ENCODE peak calls at places on chromosomes 16 and 17, in eight cellular contexts. One of them, this sample, is unnamed.

GRCh38 chr16:87780385-87780989 is 14.7 kb upstream of the KLHDC4 start:
- DNase-seq in transverse colon: peak
- DNase-seq in endothelial cell of umbilical vein: peak
- DNase-seq in Panc1: no peak
- DNase-seq in sigmoid colon: no peak
- DNase-seq in esophagus muscularis mucosa: no peak
- DNase-seq in HL-60: peak
- DNase-seq in breast epithelium: no peak
- DNase-seq in this sample: no peak

GRCh38 chr16:78192734-78193133 is 93.3 kb downstream of the WWOX start:
- DNase-seq in transverse colon: no peak
- DNase-seq in endothelial cell of umbilical vein: no peak
- DNase-seq in Panc1: no peak
- DNase-seq in sigmoid colon: no peak
- DNase-seq in esophagus muscularis mucosa: peak
- DNase-seq in HL-60: no peak
- DNase-seq in breast epithelium: no peak
- DNase-seq in this sample: no peak

GRCh38 chr17:28727727-28728363 is 743 bp upstream of the NEK8 start:
- DNase-seq in transverse colon: peak
- DNase-seq in endothelial cell of umbilical vein: peak
- DNase-seq in Panc1: no peak
- DNase-seq in sigmoid colon: peak
- DNase-seq in esophagus muscularis mucosa: no peak
- DNase-seq in HL-60: peak
- DNase-seq in breast epithelium: peak
- DNase-seq in this sample: peak

GRCh38 chr17:80227666-80228065 is 7.4 kb downstream of the SLC26A11 start:
- DNase-seq in transverse colon: no peak
- DNase-seq in endothelial cell of umbilical vein: no peak
- DNase-seq in Panc1: no peak
- DNase-seq in sigmoid colon: no peak
- DNase-seq in esophagus muscularis mucosa: no peak
- DNase-seq in HL-60: no peak
- DNase-seq in breast epithelium: no peak
- DNase-seq in this sample: no peak

GRCh38 chr16:83098536-83098935 is 471.8 kb downstream of the CDH13 start:
- DNase-seq in transverse colon: no peak
- DNase-seq in endothelial cell of umbilical vein: no peak
- DNase-seq in Panc1: no peak
- DNase-seq in sigmoid colon: no peak
- DNase-seq in esophagus muscularis mucosa: no peak
- DNase-seq in HL-60: no peak
- DNase-seq in breast epithelium: no peak
- DNase-seq in this sample: no peak

GRCh38 chr17:82388223-82388921 is 16.8 kb downstream of the UTS2R start:
- DNase-seq in transverse colon: peak
- DNase-seq in endothelial cell of umbilical vein: no peak
- DNase-seq in Panc1: no peak
- DNase-seq in sigmoid colon: no peak
- DNase-seq in esophagus muscularis mucosa: no peak
- DNase-seq in HL-60: no peak
- DNase-seq in breast epithelium: no peak
- DNase-seq in this sample: no peak

GRCh38 chr17:81537343-81537855 is 9.2 kb downstream of the FSCN2 start:
- DNase-seq in transverse colon: peak
- DNase-seq in endothelial cell of umbilical vein: no peak
- DNase-seq in Panc1: no peak
- DNase-seq in sigmoid colon: no peak
- DNase-seq in esophagus muscularis mucosa: no peak
- DNase-seq in HL-60: no peak
- DNase-seq in breast epithelium: no peak
- DNase-seq in this sample: no peak

GRCh38 chr16:10949424-10949970 is 5.1 kb downstream of the CLEC16A start:
- DNase-seq in transverse colon: peak
- DNase-seq in endothelial cell of umbilical vein: no peak
- DNase-seq in Panc1: no peak
- DNase-seq in sigmoid colon: no peak
- DNase-seq in esophagus muscularis mucosa: no peak
- DNase-seq in HL-60: peak
- DNase-seq in breast epithelium: no peak
- DNase-seq in this sample: no peak

GRCh38 chr17:77437017-77437416 is 296.2 kb downstream of the SEC14L1 start:
- DNase-seq in transverse colon: peak
- DNase-seq in endothelial cell of umbilical vein: no peak
- DNase-seq in Panc1: no peak
- DNase-seq in sigmoid colon: peak
- DNase-seq in esophagus muscularis mucosa: no peak
- DNase-seq in HL-60: peak
- DNase-seq in breast epithelium: no peak
- DNase-seq in this sample: no peak

GRCh38 chr16:4536391-4537106 is 2.0 kb downstream of the CDIP1 start:
- DNase-seq in transverse colon: no peak
- DNase-seq in endothelial cell of umbilical vein: no peak
- DNase-seq in Panc1: no peak
- DNase-seq in sigmoid colon: no peak
- DNase-seq in esophagus muscularis mucosa: no peak
- DNase-seq in HL-60: no peak
- DNase-seq in breast epithelium: no peak
- DNase-seq in this sample: no peak

GRCh38 chr17:61251939-61252865 is 147.4 kb upstream of the TBX2 start:
- DNase-seq in transverse colon: peak
- DNase-seq in endothelial cell of umbilical vein: peak
- DNase-seq in Panc1: no peak
- DNase-seq in sigmoid colon: peak
- DNase-seq in esophagus muscularis mucosa: peak
- DNase-seq in HL-60: peak
- DNase-seq in breast epithelium: peak
- DNase-seq in this sample: peak

GRCh38 chr16:830107-830870 is 29.8 kb upstream of the GNG13 start:
- DNase-seq in transverse colon: no peak
- DNase-seq in endothelial cell of umbilical vein: no peak
- DNase-seq in Panc1: no peak
- DNase-seq in sigmoid colon: no peak
- DNase-seq in esophagus muscularis mucosa: no peak
- DNase-seq in HL-60: no peak
- DNase-seq in breast epithelium: no peak
- DNase-seq in this sample: no peak

GRCh38 chr17:57255776-57256681 is at the start of gene MSI2:
- DNase-seq in transverse colon: peak
- DNase-seq in endothelial cell of umbilical vein: peak
- DNase-seq in Panc1: no peak
- DNase-seq in sigmoid colon: peak
- DNase-seq in esophagus muscularis mucosa: peak
- DNase-seq in HL-60: peak
- DNase-seq in breast epithelium: peak
- DNase-seq in this sample: peak
- TF ChIP-seq POLR2AphosphoS5 in transverse colon: peak
- TF ChIP-seq POLR2AphosphoS5 in endothelial cell of umbilical vein: no peak
- TF ChIP-seq POLR2AphosphoS5 in Panc1: no peak
- TF ChIP-seq POLR2AphosphoS5 in sigmoid colon: peak
- TF ChIP-seq POLR2AphosphoS5 in esophagus muscularis mucosa: peak
- TF ChIP-seq POLR2AphosphoS5 in HL-60: no peak
- TF ChIP-seq POLR2AphosphoS5 in breast epithelium: no peak
- TF ChIP-seq POLR2AphosphoS5 in this sample: peak

DNA sequence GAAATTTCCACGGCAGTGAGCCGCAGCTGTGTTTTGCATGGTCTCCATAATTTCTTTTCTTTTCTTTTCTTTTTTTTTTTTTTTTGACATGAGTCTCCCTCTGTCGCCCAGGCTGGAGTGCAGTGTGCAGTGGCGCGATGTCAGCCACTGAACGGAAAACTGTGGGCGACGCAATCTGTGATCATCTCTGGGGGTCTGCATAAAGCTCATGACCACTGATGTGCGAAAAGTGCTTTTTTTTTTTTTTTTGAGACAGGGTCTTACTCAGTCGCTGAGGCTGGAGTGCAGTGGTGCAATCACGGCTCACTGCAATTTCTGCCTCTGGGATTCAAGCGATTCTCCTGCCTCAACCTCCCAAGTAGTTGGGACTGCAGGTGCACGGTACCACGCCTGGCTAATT is 117.6 kb downstream of the ABCC6 start:
- DNase-seq in transverse colon: no peak
- DNase-seq in endothelial cell of umbilical vein: no peak
- DNase-seq in Panc1: no peak
- DNase-seq in sigmoid colon: no peak
- DNase-seq in esophagus muscularis mucosa: no peak
- DNase-seq in HL-60: no peak
- DNase-seq in breast epithelium: no peak
- DNase-seq in this sample: no peak
- TF ChIP-seq POLR2AphosphoS5 in transverse colon: no peak
- TF ChIP-seq POLR2AphosphoS5 in endothelial cell of umbilical vein: no peak
- TF ChIP-seq POLR2AphosphoS5 in Panc1: no peak
- TF ChIP-seq POLR2AphosphoS5 in sigmoid colon: no peak
- TF ChIP-seq POLR2AphosphoS5 in esophagus muscularis mucosa: no peak
- TF ChIP-seq POLR2AphosphoS5 in HL-60: no peak
- TF ChIP-seq POLR2AphosphoS5 in breast epithelium: no peak
- TF ChIP-seq POLR2AphosphoS5 in this sample: no peak

DNA sequence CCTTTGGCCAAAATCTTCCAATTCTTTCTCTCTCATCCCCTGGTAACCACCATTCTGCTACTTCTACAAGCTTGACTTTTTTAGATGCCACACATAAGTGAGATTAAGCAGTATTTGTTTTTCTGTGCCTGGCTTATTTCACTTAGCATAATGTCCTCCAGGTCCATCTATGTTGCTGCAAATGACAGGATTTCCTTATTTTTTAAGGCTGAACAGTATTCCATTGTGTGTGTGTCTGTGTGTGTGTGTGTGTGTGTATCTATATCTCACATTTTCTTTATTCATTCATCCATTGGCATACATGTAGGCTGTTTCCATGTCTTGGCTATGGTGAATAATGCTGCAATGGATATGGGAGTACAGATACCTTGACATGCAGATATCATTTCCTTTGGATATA is 6.1 kb downstream of the ACACA start:
- DNase-seq in transverse colon: no peak
- DNase-seq in endothelial cell of umbilical vein: no peak
- DNase-seq in Panc1: no peak
- DNase-seq in sigmoid colon: no peak
- DNase-seq in esophagus muscularis mucosa: no peak
- DNase-seq in HL-60: no peak
- DNase-seq in breast epithelium: no peak
- DNase-seq in this sample: no peak
- TF ChIP-seq POLR2AphosphoS5 in transverse colon: no peak
- TF ChIP-seq POLR2AphosphoS5 in endothelial cell of umbilical vein: no peak
- TF ChIP-seq POLR2AphosphoS5 in Panc1: no peak
- TF ChIP-seq POLR2AphosphoS5 in sigmoid colon: no peak
- TF ChIP-seq POLR2AphosphoS5 in esophagus muscularis mucosa: no peak
- TF ChIP-seq POLR2AphosphoS5 in HL-60: no peak
- TF ChIP-seq POLR2AphosphoS5 in breast epithelium: no peak
- TF ChIP-seq POLR2AphosphoS5 in this sample: no peak

GRCh38 chr17:58335779-58336455 is 7.3 kb upstream of the TSPOAP1 start:
- DNase-seq in transverse colon: peak
- DNase-seq in endothelial cell of umbilical vein: no peak
- DNase-seq in Panc1: no peak
- DNase-seq in sigmoid colon: peak
- DNase-seq in esophagus muscularis mucosa: no peak
- DNase-seq in HL-60: peak
- DNase-seq in breast epithelium: peak
- DNase-seq in this sample: no peak
- TF ChIP-seq POLR2AphosphoS5 in transverse colon: peak
- TF ChIP-seq POLR2AphosphoS5 in endothelial cell of umbilical vein: no peak
- TF ChIP-seq POLR2AphosphoS5 in Panc1: no peak
- TF ChIP-seq POLR2AphosphoS5 in sigmoid colon: peak
- TF ChIP-seq POLR2AphosphoS5 in esophagus muscularis mucosa: peak
- TF ChIP-seq POLR2AphosphoS5 in HL-60: peak
- TF ChIP-seq POLR2AphosphoS5 in breast epithelium: peak
- TF ChIP-seq POLR2AphosphoS5 in this sample: no peak

GRCh38 chr16:56657555-56658430 is at the start of gene MT1F:
- DNase-seq in transverse colon: peak
- DNase-seq in endothelial cell of umbilical vein: peak
- DNase-seq in Panc1: no peak
- DNase-seq in sigmoid colon: peak
- DNase-seq in esophagus muscularis mucosa: no peak
- DNase-seq in HL-60: peak
- DNase-seq in breast epithelium: peak
- DNase-seq in this sample: peak
- TF ChIP-seq POLR2AphosphoS5 in transverse colon: peak
- TF ChIP-seq POLR2AphosphoS5 in endothelial cell of umbilical vein: no peak
- TF ChIP-seq POLR2AphosphoS5 in Panc1: no peak
- TF ChIP-seq POLR2AphosphoS5 in sigmoid colon: peak
- TF ChIP-seq POLR2AphosphoS5 in esophagus muscularis mucosa: peak
- TF ChIP-seq POLR2AphosphoS5 in HL-60: no peak
- TF ChIP-seq POLR2AphosphoS5 in breast epithelium: peak
- TF ChIP-seq POLR2AphosphoS5 in this sample: peak

GRCh38 chr16:81482329-81483063 is 37.9 kb downstream of the CMIP start:
- DNase-seq in transverse colon: no peak
- DNase-seq in endothelial cell of umbilical vein: no peak
- DNase-seq in Panc1: no peak
- DNase-seq in sigmoid colon: no peak
- DNase-seq in esophagus muscularis mucosa: no peak
- DNase-seq in HL-60: peak
- DNase-seq in breast epithelium: no peak
- DNase-seq in this sample: no peak
- TF ChIP-seq POLR2AphosphoS5 in transverse colon: no peak
- TF ChIP-seq POLR2AphosphoS5 in endothelial cell of umbilical vein: no peak
- TF ChIP-seq POLR2AphosphoS5 in Panc1: no peak
- TF ChIP-seq POLR2AphosphoS5 in sigmoid colon: no peak
- TF ChIP-seq POLR2AphosphoS5 in esophagus muscularis mucosa: no peak
- TF ChIP-seq POLR2AphosphoS5 in HL-60: no peak
- TF ChIP-seq POLR2AphosphoS5 in breast epithelium: no peak
- TF ChIP-seq POLR2AphosphoS5 in this sample: no peak

This sample was measured in prostate gland.